ENCODE peak calls at places on chromosomes 11 and 22, in seven cellular contexts. One of them, this sample, is unnamed.

GRCh38 chr11:125407046-125407445 is 89.0 kb downstream of the FEZ1 start:
- DNase-seq in RPMI7951: no peak
- DNase-seq in AG08396: no peak
- DNase-seq in GM20000: no peak
- DNase-seq in brain pericyte: no peak
- DNase-seq in OCI-M1: no peak
- DNase-seq in left ventricle myocardium inferior: no peak
- DNase-seq in this sample: no peak

GRCh38 chr11:128157423-128158298 is 429.7 kb downstream of the ETS1 start:
- DNase-seq in RPMI7951: peak
- DNase-seq in AG08396: peak
- DNase-seq in GM20000: peak
- DNase-seq in brain pericyte: peak
- DNase-seq in OCI-M1: peak
- DNase-seq in left ventricle myocardium inferior: no peak
- DNase-seq in this sample: peak

GRCh38 chr11:110311783-110312578 is 15.6 kb upstream of the RDX start:
- DNase-seq in RPMI7951: peak
- DNase-seq in AG08396: no peak
- DNase-seq in GM20000: no peak
- DNase-seq in brain pericyte: no peak
- DNase-seq in OCI-M1: peak
- DNase-seq in left ventricle myocardium inferior: no peak
- DNase-seq in this sample: no peak

GRCh38 chr11:62832346-62833234 is at the start of gene TEX54:
- DNase-seq in RPMI7951: no peak
- DNase-seq in AG08396: peak
- DNase-seq in GM20000: no peak
- DNase-seq in brain pericyte: peak
- DNase-seq in OCI-M1: no peak
- DNase-seq in left ventricle myocardium inferior: no peak
- DNase-seq in this sample: no peak

GRCh38 chr22:28798810-28799124 is 1.6 kb downstream of the XBP1 start:
- DNase-seq in RPMI7951: no peak
- DNase-seq in AG08396: no peak
- DNase-seq in GM20000: no peak
- DNase-seq in brain pericyte: no peak
- DNase-seq in OCI-M1: no peak
- DNase-seq in left ventricle myocardium inferior: no peak
- DNase-seq in this sample: no peak

GRCh38 chr11:132992838-132993680 is 539.2 kb downstream of the OPCML start:
- DNase-seq in RPMI7951: peak
- DNase-seq in AG08396: no peak
- DNase-seq in GM20000: no peak
- DNase-seq in brain pericyte: no peak
- DNase-seq in OCI-M1: no peak
- DNase-seq in left ventricle myocardium inferior: no peak
- DNase-seq in this sample: no peak

GRCh38 chr11:78354741-78355705 is 62.6 kb downstream of the GAB2 start:
- DNase-seq in RPMI7951: no peak
- DNase-seq in AG08396: no peak
- DNase-seq in GM20000: peak
- DNase-seq in brain pericyte: no peak
- DNase-seq in OCI-M1: peak
- DNase-seq in left ventricle myocardium inferior: no peak
- DNase-seq in this sample: no peak

GRCh38 chr11:117230286-117230961 is 1.4 kb downstream of the PCSK7 start:
- DNase-seq in RPMI7951: no peak
- DNase-seq in AG08396: no peak
- DNase-seq in GM20000: peak
- DNase-seq in brain pericyte: no peak
- DNase-seq in OCI-M1: no peak
- DNase-seq in left ventricle myocardium inferior: no peak
- DNase-seq in this sample: peak

GRCh38 chr22:33865248-33865647 is 55.0 kb downstream of the LARGE1 start:
- DNase-seq in RPMI7951: no peak
- DNase-seq in AG08396: no peak
- DNase-seq in GM20000: no peak
- DNase-seq in brain pericyte: no peak
- DNase-seq in OCI-M1: no peak
- DNase-seq in left ventricle myocardium inferior: no peak
- DNase-seq in this sample: no peak

This sample was measured in activated naive CD8-positive, alpha-beta T cell treated with anti-CD3 and anti-CD28 coated beads, Interleukin-2, amount 50 U/mL, for 16 hours.